ENCODE peak calls at places on chromosomes 1 and 21, in six cellular contexts. Q is stimulated activated CD4-positive, alpha-beta T cell treated with anti-CD3 and anti-CD28 coated beads, Interleukin-12 subunit alpha, Interleukin-12 subunit beta, amount 100 ng/mL, for 4 hours; F is fibroblast of pulmonary artery; W is stimulated activated CD8-positive, alpha-beta memory T cell treated with anti-CD3 and anti-CD28 coated beads, Interleukin-15, amount 100 ng/mL, for 1 hour; S is NCI-H1092; J is M059J. Y is an unnamed sample.

GRCh38 chr1:145986551-145986950 is 9.8 kb downstream of the TXNIP start:
- DNase-seq in F (no peak), Q (no peak), S (no peak), J (no peak), W (no peak), Y (no peak)

GRCh38 chr1:173551699-173552098 is 51.2 kb downstream of the SLC9C2 start:
- DNase-seq in F (no peak), S (no peak), J (no peak), Q (no peak), W (no peak), Y (no peak)

GRCh38 chr1:28323720-28324119 is 5.1 kb upstream of the MED18 start:
- DNase-seq in J (no peak), Q (no peak), S (no peak), W (no peak), F (no peak), Y (no peak)

GRCh38 chr1:202860744-202861419 is 28.1 kb downstream of the RABIF start:
- DNase-seq in S (peak), W (no peak), Q (peak), J (peak), F (peak), Y (peak)

GRCh38 chr1:156319664-156320063 is 18.4 kb downstream of the CCT3 start:
- DNase-seq in J (peak), F (peak), W (no peak), Q (no peak), S (no peak), Y (no peak)

GRCh38 chr1:22044690-22045420 is 7.7 kb upstream of the CDC42 start:
- DNase-seq in J (peak), F (peak), W (no peak), Q (no peak), S (peak), Y (no peak)

GRCh38 chr1:71834570-71835441 is 447.5 kb downstream of the NEGR1 start:
- DNase-seq in Q (no peak), W (no peak), J (no peak), F (no peak), S (no peak), Y (peak)

GRCh38 chr1:25428475-25429166 is 2.1 kb upstream of the MACO1 start:
- DNase-seq in W (no peak), F (no peak), Q (no peak), J (no peak), S (no peak), Y (no peak)

GRCh38 chr21:29347274-29347681 is 48.6 kb downstream of the BACH1 start:
- DNase-seq in W (no peak), J (peak), F (no peak), Q (no peak), S (no peak), Y (no peak)

GRCh38 chr1:30757196-30757949 is at the start of gene LAPTM5:
- DNase-seq in S (no peak), J (no peak), Q (peak), F (peak), W (no peak), Y (peak)

GRCh38 chr1:164748253-164748899 is 189.4 kb downstream of the PBX1 start:
- DNase-seq in W (no peak), Q (no peak), F (peak), S (no peak), J (peak), Y (no peak)

GRCh38 chr1:71964188-71964587 is 318.2 kb downstream of the NEGR1 start:
- DNase-seq in S (no peak), F (no peak), Q (no peak), J (peak), W (no peak), Y (no peak)

GRCh38 chr1:159949123-159949522 is 3.7 kb upstream of the IGSF9 start:
- DNase-seq in W (no peak), S (no peak), J (no peak), F (no peak), Q (no peak), Y (peak)

GRCh38 chr1:61089338-61089737 is 7.0 kb downstream of the NFIA start:
- DNase-seq in Q (no peak), F (no peak), J (no peak), W (no peak), S (no peak), Y (no peak)

GRCh38 chr1:189805735-189806134 is 671.9 kb downstream of the BRINP3 start:
- DNase-seq in S (no peak), J (no peak), Q (no peak), F (peak), W (no peak), Y (no peak)

GRCh38 chr1:153293847-153294246 is 18.9 kb downstream of the PGLYRP3 start:
- DNase-seq in W (no peak), S (no peak), J (no peak), Q (no peak), F (no peak), Y (no peak)

GRCh38 chr1:43274125-43274803 is 4.5 kb downstream of the TMEM125 start:
- DNase-seq in J (peak), F (peak), S (no peak), Q (peak), W (no peak), Y (no peak)

GRCh38 chr1:228059536-228060457 is 22.7 kb upstream of the ARF1 start:
- DNase-seq in F (peak), S (no peak), J (no peak), W (no peak), Q (peak), Y (peak)

GRCh38 chr1:42290130-42290529 is 44.9 kb downstream of the FOXJ3 start:
- DNase-seq in J (peak), W (no peak), Q (no peak), F (no peak), S (no peak), Y (no peak)

GRCh38 chr1:24027838-24028468 is 47.8 kb upstream of the SRSF10 start:
- DNase-seq in W (no peak), J (peak), S (no peak), Q (no peak), F (peak), Y (no peak)

GRCh38 chr1:19309123-19309813 is 2.7 kb downstream of the AKR7A2 start:
- DNase-seq in J (peak), S (no peak), F (peak), Q (no peak), W (no peak), Y (no peak)

GRCh38 chr1:248421384-248421783 is 18.5 kb downstream of the OR2T1 start:
- DNase-seq in W (no peak), S (no peak), J (no peak), F (no peak), Q (no peak), Y (no peak)

GRCh38 chr1:164440222-164440621 is 118.8 kb upstream of the PBX1 start:
- DNase-seq in Q (no peak), F (peak), S (no peak), J (peak), W (no peak), Y (no peak)

GRCh38 chr21:15061284-15061683 is 3.5 kb downstream of the NRIP1 start:
- DNase-seq in J (no peak), Q (no peak), W (no peak), S (no peak), F (no peak), Y (no peak)

GRCh38 chr1:180040034-180040433 is 85.4 kb downstream of the CEP350 start:
- DNase-seq in S (no peak), W (no peak), J (peak), F (peak), Q (no peak), Y (no peak)

GRCh38 chr21:36183144-36183795 is 26.6 kb downstream of the DOP1B start:
- DNase-seq in F (no peak), S (no peak), W (no peak), Q (no peak), J (peak), Y (no peak)

Y was measured in stomach.